ENCODE peak calls at places on chromosomes 12 and 14, in ten cellular contexts. O is GM23338; A is H1; I is endothelial cell of umbilical vein; K is kidney; M is AG04450; X is heart right ventricle; B is fibroblast of lung; Z is choroid plexus epithelial cell; D is CD4-positive, alpha-beta memory T cell. V is an unnamed sample.

GRCh38 chr12:88207921-88208640 is 66.0 kb downstream of the TMTC3 start:
- DNase-seq in O (no peak), A (no peak), I (no peak), K (no peak), M (peak), X (no peak), B (peak), Z (peak), D (no peak), V (no peak)

GRCh38 chr12:2336409-2336829 is 283.6 kb downstream of the CACNA1C start:
- DNase-seq in O (no peak), A (no peak), I (peak), K (no peak), M (peak), X (peak), B (peak), Z (peak), D (no peak), V (peak)

GRCh38 chr14:60649815-60650381 is 621 bp upstream of the SIX1 start:
- DNase-seq in O (peak), A (no peak), I (no peak), K (no peak), M (no peak), X (no peak), B (no peak), Z (peak), D (no peak), V (no peak)

GRCh38 chr12:113742801-113743200 is 223.3 kb downstream of the RBM19 start:
- DNase-seq in O (no peak), A (no peak), I (no peak), K (no peak), M (no peak), X (no peak), B (no peak), Z (no peak), D (no peak), V (no peak)

GRCh38 chr12:113862570-113863454 is 103.3 kb downstream of the RBM19 start:
- DNase-seq in O (peak), A (no peak), I (peak), K (no peak), M (peak), X (no peak), B (peak), Z (peak), D (no peak), V (no peak)

GRCh38 chr14:94342334-94342934 is 19.3 kb upstream of the SERPINA6 start:
- DNase-seq in O (no peak), A (no peak), I (peak), K (peak), M (peak), X (peak), B (peak), Z (peak), D (no peak), V (peak)

GRCh38 chr12:87704374-87704773 is 324.8 kb downstream of the C12orf50 start:
- DNase-seq in O (no peak), A (no peak), I (no peak), K (no peak), M (no peak), X (no peak), B (no peak), Z (no peak), D (no peak), V (peak)

GRCh38 chr14:29166507-29166906 is 399.9 kb downstream of the FOXG1 start:
- DNase-seq in O (peak), A (no peak), I (no peak), K (no peak), M (no peak), X (no peak), B (no peak), Z (peak), D (no peak), V (no peak)

GRCh38 chr12:27766587-27766986 is 13.4 kb upstream of the KLHL42 start:
- DNase-seq in O (no peak), A (no peak), I (no peak), K (no peak), M (no peak), X (no peak), B (no peak), Z (no peak), D (no peak), V (no peak)

GRCh38 chr12:122148657-122149056 is 25.4 kb downstream of the IL31 start:
- DNase-seq in O (no peak), A (no peak), I (no peak), K (no peak), M (peak), X (no peak), B (peak), Z (no peak), D (no peak), V (no peak)

GRCh38 chr12:102479984-102480383 is 379 bp downstream of the IGF1 start:
- DNase-seq in O (no peak), A (no peak), I (no peak), K (no peak), M (no peak), X (no peak), B (no peak), Z (no peak), D (no peak), V (no peak)

GRCh38 chr12:109679716-109680520 is 33.7 kb upstream of the FAM222A start:
- DNase-seq in O (peak), A (no peak), I (no peak), K (peak), M (no peak), X (no peak), B (no peak), Z (no peak), D (no peak), V (no peak)

GRCh38 chr14:85798852-85799251 is 268.9 kb downstream of the FLRT2 start:
- DNase-seq in O (no peak), A (no peak), I (no peak), K (no peak), M (no peak), X (no peak), B (no peak), Z (no peak), D (no peak), V (no peak)

DNA sequence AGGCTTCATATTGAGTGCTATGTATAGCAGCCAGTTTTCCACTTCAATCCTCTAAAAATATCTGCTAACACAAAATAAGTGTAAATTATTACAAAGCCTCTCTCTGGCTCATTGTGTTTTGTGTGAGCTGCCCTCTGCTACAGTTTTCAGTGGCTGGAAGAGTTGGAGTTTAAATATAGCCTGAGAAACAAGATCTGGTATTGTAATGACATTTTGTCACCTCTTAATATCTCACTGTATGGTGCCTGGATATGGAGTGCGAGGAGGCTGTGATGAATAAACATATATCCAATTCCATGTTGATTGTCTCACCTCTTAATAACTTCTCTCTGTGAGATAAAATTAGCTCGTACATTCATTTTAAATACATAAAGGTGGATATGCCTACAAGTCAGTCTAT is 269.7 kb downstream of the FLRT2 start:
- DNase-seq in O (no peak), A (no peak), I (no peak), K (no peak), M (no peak), X (no peak), B (no peak), Z (no peak), D (no peak), V (no peak)
- H3K4me3 ChIP-seq in O (no peak), A (no peak), I (no peak), K (no peak), M (no peak), X (no peak), B (no peak), Z (no peak), D (no peak), V (no peak)

GRCh38 chr12:26112232-26112631 is 12.6 kb downstream of the BHLHE41 start:
- DNase-seq in O (no peak), A (no peak), I (no peak), K (no peak), M (no peak), X (no peak), B (no peak), Z (no peak), D (no peak), V (no peak)
- H3K4me3 ChIP-seq in O (peak), A (peak), I (no peak), K (no peak), M (no peak), X (no peak), B (no peak), Z (no peak), D (no peak), V (no peak)

GRCh38 chr12:106311139-106311538 is 8.6 kb downstream of the TCP11L2 start:
- DNase-seq in O (no peak), A (no peak), I (no peak), K (no peak), M (no peak), X (no peak), B (no peak), Z (no peak), D (no peak), V (no peak)
- H3K4me3 ChIP-seq in O (no peak), A (no peak), I (no peak), K (no peak), M (no peak), X (no peak), B (no peak), Z (no peak), D (no peak), V (no peak)

DNA sequence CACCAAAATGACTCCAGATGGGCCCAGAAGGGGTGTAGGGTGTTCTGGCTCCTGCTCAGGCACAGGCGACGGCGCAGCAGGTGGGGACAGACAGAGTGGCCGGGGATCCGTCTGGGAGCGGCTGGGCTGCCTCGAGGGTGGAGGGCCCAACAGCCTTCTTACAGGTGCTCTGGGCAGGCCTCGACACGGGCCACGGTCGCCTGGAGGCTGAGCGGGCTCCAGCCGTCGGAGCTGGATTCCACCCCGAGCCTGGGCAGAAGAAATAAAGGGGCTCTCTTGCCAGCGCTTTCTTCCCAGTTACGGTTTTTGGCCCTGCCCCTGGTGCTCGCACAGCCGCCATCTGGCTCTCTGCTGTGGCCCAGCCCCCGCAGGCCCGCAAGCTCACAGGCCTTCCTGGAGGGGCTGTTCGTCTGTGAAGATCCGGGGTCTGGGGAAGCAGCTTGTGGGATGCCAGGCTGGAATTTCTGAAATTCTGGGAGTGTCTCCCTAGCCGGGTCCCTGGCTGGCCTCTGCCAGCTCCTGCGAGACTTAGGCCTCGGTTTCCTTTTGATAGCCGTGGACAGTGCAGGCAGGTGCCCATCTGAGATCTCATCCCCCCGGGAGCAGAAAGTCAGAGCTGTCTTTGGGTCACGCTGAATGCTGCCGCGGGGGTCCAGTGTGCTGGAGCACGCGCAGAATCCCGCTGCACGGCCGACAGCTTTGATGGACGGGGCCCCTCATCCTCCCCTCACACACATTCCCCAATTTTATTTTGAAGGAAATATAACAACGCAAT is 122.7 kb downstream of the PAPOLA start:
- DNase-seq in O (peak), A (no peak), I (no peak), K (peak), M (no peak), X (no peak), B (no peak), Z (no peak), D (no peak), V (no peak)
- H3K4me3 ChIP-seq in O (no peak), A (no peak), I (no peak), K (no peak), M (no peak), X (no peak), B (no peak), Z (no peak), D (no peak), V (no peak)

GRCh38 chr14:103125098-103126070 is 2.1 kb downstream of the TNFAIP2 start:
- DNase-seq in O (no peak), A (no peak), I (no peak), K (peak), M (no peak), X (no peak), B (no peak), Z (no peak), D (no peak), V (no peak)

GRCh38 chr14:103127356-103127755 is 4.1 kb downstream of the TNFAIP2 start:
- DNase-seq in O (no peak), A (peak), I (no peak), K (peak), M (no peak), X (no peak), B (no peak), Z (no peak), D (no peak), V (no peak)

GRCh38 chr14:103126873-103127304 is 3.6 kb downstream of the TNFAIP2 start:
- DNase-seq in O (peak), A (peak), I (peak), K (peak), M (no peak), X (no peak), B (peak), Z (no peak), D (no peak), V (no peak)

GRCh38 chr14:103124501-103125001 is 1.3 kb downstream of the TNFAIP2 start:
- DNase-seq in O (no peak), A (no peak), I (no peak), K (peak), M (no peak), X (no peak), B (no peak), Z (no peak), D (no peak), V (no peak)

DNA sequence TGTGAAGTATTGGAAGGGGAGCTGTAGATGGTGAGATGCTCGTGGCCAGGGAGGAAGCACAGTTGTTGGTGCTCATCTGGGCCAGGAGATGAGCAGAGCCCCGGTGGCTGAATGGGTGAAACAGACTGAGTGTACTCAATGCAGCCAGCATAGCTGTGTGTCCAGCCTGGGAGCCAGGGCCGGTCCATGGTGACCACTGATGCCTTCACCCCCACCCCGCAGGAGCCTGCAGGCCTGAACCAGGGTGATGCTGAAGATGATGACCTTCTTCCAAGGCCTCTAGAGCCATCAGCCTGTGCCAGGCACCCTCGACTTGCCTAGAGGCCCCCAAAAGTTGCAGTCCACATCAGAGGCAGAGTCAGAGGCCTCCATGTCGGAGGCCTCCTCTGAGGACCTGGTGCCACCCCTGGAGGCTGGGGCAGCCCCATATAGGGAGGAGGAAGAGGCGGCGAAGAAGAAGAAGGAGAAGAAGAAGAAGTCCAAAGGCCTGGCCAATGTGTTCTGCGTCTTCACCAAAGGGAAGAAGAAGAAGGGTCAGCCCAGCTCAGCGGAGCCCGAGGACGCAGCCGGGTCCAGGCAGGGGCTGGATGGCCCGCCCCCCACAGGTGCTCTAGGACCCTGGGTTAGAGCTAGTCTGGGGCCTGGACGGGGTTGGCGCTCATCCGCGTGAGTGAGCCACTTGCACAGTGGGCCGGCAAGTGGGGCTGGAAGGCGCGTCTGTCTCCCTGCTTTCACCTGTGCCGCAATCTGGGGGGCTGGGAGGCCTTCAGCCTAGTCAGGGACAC is 3.0 kb downstream of the TNFAIP2 start:
- DNase-seq in O (no peak), A (no peak), I (no peak), K (peak), M (no peak), X (no peak), B (no peak), Z (no peak), D (no peak), V (no peak)
- H3K4me3 ChIP-seq in O (peak), A (peak), I (no peak), K (peak), M (peak), X (peak), B (no peak), Z (no peak), D (no peak), V (peak)

GRCh38 chr14:73718742-73719251 is 4.6 kb upstream of the PNMA1 start:
- DNase-seq in O (peak), A (peak), I (no peak), K (peak), M (no peak), X (no peak), B (no peak), Z (no peak), D (no peak), V (no peak)

GRCh38 chr14:73719791-73720190 is 5.6 kb upstream of the PNMA1 start:
- DNase-seq in O (no peak), A (no peak), I (no peak), K (no peak), M (no peak), X (no peak), B (no peak), Z (no peak), D (no peak), V (no peak)

GRCh38 chr14:73719361-73719760 is 5.2 kb upstream of the PNMA1 start:
- DNase-seq in O (peak), A (no peak), I (no peak), K (no peak), M (no peak), X (no peak), B (no peak), Z (no peak), D (no peak), V (no peak)

GRCh38 chr14:73717247-73717646 is 3.1 kb upstream of the PNMA1 start:
- DNase-seq in O (no peak), A (no peak), I (no peak), K (no peak), M (no peak), X (no peak), B (no peak), Z (peak), D (no peak), V (no peak)

DNA sequence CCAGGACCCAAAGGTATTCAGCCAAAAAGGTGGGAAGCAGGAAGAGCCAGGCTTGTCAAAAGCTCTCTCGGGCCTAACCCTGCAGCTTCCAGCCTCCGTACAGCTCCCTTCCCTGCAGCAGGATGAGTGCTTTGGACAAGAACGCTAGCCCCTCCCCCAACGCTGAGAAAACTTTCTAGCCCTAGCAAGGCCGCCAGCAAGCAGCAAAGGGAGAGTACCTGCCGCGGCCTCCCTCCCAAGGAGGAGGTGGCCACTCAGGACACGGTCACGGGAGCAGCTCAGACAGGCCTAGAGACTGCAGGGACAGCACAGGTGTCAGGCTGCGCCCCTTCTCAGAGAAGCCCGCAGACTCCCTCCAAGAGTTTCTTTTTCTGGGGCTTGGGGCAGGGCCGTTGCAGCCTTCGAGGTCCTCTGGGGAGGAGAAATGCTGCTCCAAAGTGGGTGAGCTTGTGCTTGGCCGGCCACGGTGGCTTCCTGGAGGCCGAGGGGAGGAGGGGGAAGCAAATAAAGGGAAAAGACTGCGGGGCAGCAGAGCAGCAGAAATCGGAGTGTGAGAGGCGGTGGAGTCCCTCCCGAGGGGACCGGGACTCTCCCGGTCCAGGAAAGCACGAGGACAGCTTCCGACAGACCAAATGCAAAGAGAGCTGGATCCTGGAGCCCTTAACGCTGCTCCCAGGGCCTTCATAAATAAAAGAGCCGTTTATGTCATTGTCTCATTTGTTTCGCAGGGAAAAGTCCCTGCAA is 4.0 kb upstream of the PNMA1 start:
- DNase-seq in O (peak), A (peak), I (no peak), K (peak), M (no peak), X (no peak), B (peak), Z (peak), D (no peak), V (no peak)
- H3K4me3 ChIP-seq in O (peak), A (peak), I (no peak), K (no peak), M (no peak), X (no peak), B (no peak), Z (no peak), D (no peak), V (no peak)

GRCh38 chr12:130954544-130954831 is 781 bp downstream of the ADGRD1 start:
- DNase-seq in O (no peak), A (no peak), I (no peak), K (no peak), M (no peak), X (no peak), B (no peak), Z (no peak), D (no peak), V (no peak)
- H3K4me3 ChIP-seq in O (no peak), A (no peak), I (no peak), K (peak), M (no peak), X (peak), B (peak), Z (no peak), D (no peak), V (no peak)

DNA sequence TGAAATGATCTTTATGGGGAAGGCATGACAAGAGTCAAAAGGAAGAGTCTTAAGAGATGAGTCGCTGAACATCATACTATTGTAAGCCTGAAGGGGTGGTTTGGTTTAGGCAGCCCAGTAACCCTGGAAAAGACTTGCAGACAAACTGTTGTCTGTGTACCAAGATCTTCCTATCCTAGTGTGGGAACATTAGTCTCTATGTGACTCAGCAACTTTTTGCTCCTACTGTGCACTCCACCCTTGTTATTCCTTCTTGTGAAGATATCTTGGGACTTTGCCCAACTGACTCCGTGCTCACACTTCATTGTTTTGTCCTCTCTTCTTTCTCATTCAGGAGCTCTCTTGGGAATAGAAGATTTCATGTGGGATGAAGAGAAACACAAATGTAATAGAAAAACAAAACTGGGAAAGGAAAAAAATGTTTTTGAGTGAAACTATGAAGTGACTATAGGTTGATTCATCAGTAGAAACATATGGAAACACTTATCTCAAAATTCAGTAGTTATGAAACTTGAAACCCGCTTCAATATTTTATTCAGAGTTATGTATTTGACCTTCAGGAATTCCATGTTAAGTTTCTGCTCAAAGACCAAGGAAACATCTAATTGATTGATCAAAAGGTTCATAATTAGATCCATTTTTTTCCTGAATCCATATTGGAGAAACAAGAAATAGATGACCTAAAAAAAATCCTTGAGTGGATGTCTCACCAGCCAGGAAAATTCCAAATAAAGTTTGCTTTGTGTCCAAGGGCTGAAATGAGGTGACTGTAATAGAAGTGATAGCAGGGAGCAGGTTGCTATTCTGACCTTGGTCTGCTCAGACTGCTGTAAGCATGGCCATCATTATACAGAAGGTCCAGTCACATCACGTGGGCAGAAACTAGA is 67.2 kb downstream of the BTG1 start:
- DNase-seq in O (no peak), A (no peak), I (peak), K (no peak), M (peak), X (no peak), B (peak), Z (peak), D (no peak), V (no peak)
- H3K4me3 ChIP-seq in O (no peak), A (no peak), I (no peak), K (no peak), M (no peak), X (no peak), B (no peak), Z (no peak), D (no peak), V (no peak)

GRCh38 chr12:55816876-55817351 is 610 bp downstream of the SARNP start:
- DNase-seq in O (peak), A (peak), I (peak), K (no peak), M (no peak), X (no peak), B (no peak), Z (peak), D (no peak), V (no peak)
- H3K4me3 ChIP-seq in O (peak), A (peak), I (peak), K (peak), M (peak), X (peak), B (peak), Z (peak), D (peak), V (peak)

V was measured in retinal pigment epithelial cell.